ENCODE peak calls at places on chromosomes 13 and 19, in eight cellular contexts. J is fibroblast of lung, X is astrocyte, B is Karpas-422, G is GM23248, D is mesendoderm, P is neural progenitor cell, U is DND-41. Q is an unnamed sample.
A peak's percentile ranks its signal among the peaks of the same experiment; 100 is the strongest.

GRCh38 chr13:97237388-97237787 is 15.3 kb downstream of the MBNL2 start:
- DNase-seq in B (no peak), P (no peak), U (no peak), J (no peak), G (no peak), D (no peak), X (no peak), Q (no peak)

GRCh38 chr13:82797876-82798275 is 1084.4 kb downstream of the SLITRK1 start:
- DNase-seq in P (no peak), J (no peak), X (no peak), G (no peak), D (no peak), B (no peak), U (no peak), Q (no peak)

GRCh38 chr19:40717325-40717879 is 490 bp downstream of the ITPKC start:
- DNase-seq in G (no peak), B (no peak), J (peak; percentile 21), X (no peak), U (no peak), D (no peak), P (no peak), Q (no peak)

GRCh38 chr13:24282256-24282655 is 27.1 kb upstream of the C1QTNF9 start:
- DNase-seq in P (no peak), D (no peak), X (no peak), J (no peak), G (no peak), B (no peak), U (no peak), Q (no peak)

GRCh38 chr13:18964942-18965341 is 216.7 kb downstream of the TUBA3C start:
- DNase-seq in B (no peak), X (no peak), U (no peak), G (no peak), P (no peak), J (no peak), D (no peak), Q (no peak)

GRCh38 chr19:17777840-17778620 is 16.9 kb upstream of the B3GNT3 start:
- DNase-seq in G (peak; percentile 69), D (peak; percentile 92), P (peak; percentile 84), B (peak; percentile 93), X (no peak), J (no peak), U (peak; percentile 58), Q (no peak)

GRCh38 chr13:32246468-32246867 is 68.7 kb downstream of the ZAR1L start:
- DNase-seq in J (peak; percentile 76), D (peak; percentile 95), G (peak; percentile 81), B (peak; percentile 81), X (peak; percentile 53), P (peak; percentile 83), U (peak; percentile 58), Q (peak; percentile 37)

GRCh38 chr13:21139374-21139773 is 37.0 kb downstream of the SKA3 start:
- DNase-seq in B (no peak), G (no peak), X (no peak), P (no peak), J (no peak), U (no peak), D (no peak), Q (no peak)

GRCh38 chr13:49789961-49790360 is 2.5 kb downstream of the KPNA3 start:
- DNase-seq in B (no peak), U (no peak), J (no peak), P (no peak), D (no peak), X (no peak), G (no peak), Q (no peak)

GRCh38 chr13:106095406-106095805 is 440.1 kb downstream of the EFNB2 start:
- DNase-seq in P (no peak), G (no peak), X (no peak), J (no peak), U (no peak), B (no peak), D (no peak), Q (no peak)

GRCh38 chr19:38508507-38508906 is 75.0 kb downstream of the RYR1 start:
- DNase-seq in D (no peak), B (no peak), G (no peak), P (no peak), X (no peak), U (no peak), J (no peak), Q (no peak)

GRCh38 chr13:30872685-30873443 is 33.2 kb upstream of the MEDAG start:
- DNase-seq in X (peak; percentile 93), G (peak; percentile 95), D (peak; percentile 95), B (no peak), U (no peak), P (peak; percentile 66), J (peak; percentile 84), Q (no peak)

GRCh38 chr13:32837973-32838940 is 178.0 kb upstream of the KL start:
- DNase-seq in X (no peak), J (no peak), B (no peak), P (peak; percentile 19), G (no peak), U (no peak), D (no peak), Q (no peak)

GRCh38 chr19:55080915-55081772 is 5.5 kb downstream of the EPS8L1 start:
- DNase-seq in B (peak; percentile 78), U (no peak), P (peak; percentile 85), G (peak; percentile 58), D (peak; percentile 94), J (peak; percentile 53), X (peak; percentile 12), Q (no peak)

GRCh38 chr13:98033277-98034247 is 80.1 kb downstream of the IPO5 start:
- DNase-seq in G (peak; percentile 86), D (peak; percentile 74), U (peak; percentile 16), J (peak; percentile 61), X (peak; percentile 25), B (no peak), P (peak; percentile 42), Q (no peak)

GRCh38 chr19:11479470-11480080 is 1.3 kb downstream of the ELAVL3 start:
- DNase-seq in J (no peak), D (peak; percentile 78), P (peak; percentile 85), X (no peak), G (peak; percentile 42), B (no peak), U (no peak), Q (no peak)

GRCh38 chr19:55579766-55580621 is 654 bp downstream of the ZNF579 start:
- DNase-seq in J (peak; percentile 49), G (peak; percentile 44), U (peak; percentile 57), B (peak; percentile 71), X (no peak), P (peak; percentile 56), D (peak; percentile 63), Q (no peak)

DNA sequence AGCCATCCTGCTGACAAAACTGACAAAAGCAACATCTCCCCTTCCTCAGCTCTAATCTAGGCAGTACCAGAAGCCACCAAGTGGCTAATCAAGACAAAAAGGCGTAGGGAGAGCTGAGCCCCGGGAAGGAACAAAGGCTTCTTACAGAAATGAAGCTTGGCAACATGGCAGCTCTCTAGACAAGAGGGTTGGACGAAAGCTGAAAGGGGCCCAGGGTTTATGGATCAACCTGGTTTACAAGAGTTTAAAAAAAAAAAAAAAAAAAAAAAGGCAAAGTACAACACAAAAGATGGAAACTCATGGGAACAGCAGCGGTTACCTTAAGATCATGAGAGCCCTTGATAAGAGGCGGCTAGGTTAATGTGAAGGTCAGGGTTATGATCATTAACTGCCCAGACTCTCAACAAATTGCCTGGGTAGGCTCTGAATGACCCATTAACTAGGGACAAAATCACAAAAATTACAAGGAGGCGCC is 14.0 kb downstream of the ZC3H4 start:
- DNase-seq in D (peak; percentile 41), B (no peak), U (no peak), P (peak; percentile 65), G (no peak), X (no peak), J (no peak), Q (no peak)
- H3K79me2 ChIP-seq in D (peaks cover 73% of the 10 kb centered on the region), B (peaks cover 90% of the 10 kb centered on the region), U (peaks cover 99% of the 10 kb centered on the region), P (peaks cover 100% of the 10 kb centered on the region), G (peaks cover 100% of the 10 kb centered on the region), X (peaks cover 99% of the 10 kb centered on the region), J (peaks cover 89% of the 10 kb centered on the region), Q (peaks cover 91% of the 10 kb centered on the region)

GRCh38 chr19:44757057-44757734 is 8.7 kb downstream of the BCL3 start:
- DNase-seq in B (no peak), U (no peak), D (no peak), J (peak; percentile 76), G (no peak), X (peak; percentile 72), P (peak; percentile 66), Q (no peak)
- H3K4me2 ChIP-seq in B (no peak overlapping the region), U (no peak overlapping the region), D (peak overlapping the region; percentile 93), J (peak overlapping the region; percentile 87), G (no peak overlapping the region), X (peak overlapping the region; percentile 90), P (peak overlapping the region; percentile 93), Q (no peak overlapping the region)

DNA sequence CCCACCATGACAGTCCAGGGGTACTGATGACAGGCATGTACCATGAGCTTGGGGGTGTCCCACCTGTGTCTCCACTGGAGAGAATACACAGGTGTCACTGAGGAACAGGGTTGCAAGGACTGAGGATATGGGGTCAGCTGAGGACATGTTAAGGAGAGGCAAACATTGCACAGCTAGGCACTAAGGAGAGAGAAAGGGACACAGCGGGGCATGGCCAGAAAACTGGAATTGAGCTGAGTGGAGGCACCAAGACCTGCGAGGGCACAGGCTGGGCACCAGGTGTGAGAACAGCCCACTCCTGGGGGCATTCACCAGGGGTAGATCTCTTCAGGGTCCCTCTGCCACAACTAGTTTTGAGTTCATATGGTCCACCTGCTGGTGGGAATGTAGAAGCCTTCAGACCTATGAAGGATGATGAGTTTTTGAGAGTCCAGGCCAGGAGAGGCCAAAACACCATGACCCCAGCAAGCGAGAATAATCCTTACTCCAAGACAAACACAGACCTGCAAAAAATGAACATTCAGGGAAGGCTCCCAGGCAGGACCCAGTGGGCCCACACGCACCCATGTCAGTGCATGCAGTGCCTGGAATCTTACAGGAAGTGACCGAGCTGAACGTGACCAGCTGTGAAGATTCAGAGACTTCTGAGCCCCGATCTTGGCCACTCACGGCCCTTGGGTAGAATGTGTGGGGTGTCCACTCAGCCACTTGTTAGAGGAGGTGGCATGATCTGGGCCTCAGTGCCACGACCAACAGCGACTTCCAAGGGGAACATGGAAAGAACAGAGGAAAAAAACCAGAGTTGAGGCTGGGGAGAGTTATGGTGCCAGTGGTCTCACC is 1.4 kb upstream of the ZNF584 start:
- DNase-seq in D (peak; percentile 65), P (peak; percentile 45), B (peak; percentile 76), J (no peak), X (no peak), G (peak; percentile 55), U (no peak), Q (no peak)
- H3K9ac ChIP-seq in D (peak overlapping the region; percentile 95), P (no peak overlapping the region), B (peak overlapping the region; percentile 78), J (peak overlapping the region; percentile 82), X (peak overlapping the region; percentile 86), G (peak overlapping the region; percentile 92), U (peak overlapping the region; percentile 77), Q (no peak overlapping the region)

GRCh38 chr19:43622070-43622469 is 2.6 kb upstream of the ZNF428 start:
- DNase-seq in P (no peak), J (no peak), D (no peak), B (no peak), X (no peak), U (no peak), G (no peak), Q (no peak)

GRCh38 chr19:43619262-43620060 is at the start of gene ZNF428:
- DNase-seq in J (peak; percentile 89), P (peak; percentile 99), B (peak; percentile 98), D (peak; percentile 98), G (peak; percentile 97), X (peak; percentile 76), U (peak; percentile 94), Q (peak; percentile 97)

GRCh38 chr19:43622956-43623355 is 3.5 kb upstream of the ZNF428 start:
- DNase-seq in J (no peak), X (no peak), P (no peak), D (no peak), B (no peak), U (no peak), G (no peak), Q (no peak)

GRCh38 chr19:43618921-43619261 is 538 bp downstream of the ZNF428 start:
- DNase-seq in D (no peak), B (peak; percentile 88), G (peak; percentile 68), J (no peak), X (no peak), U (peak; percentile 82), P (no peak), Q (peak; percentile 61)

GRCh38 chr19:43620061-43621001 is 902 bp upstream of the ZNF428 start:
- DNase-seq in U (no peak), X (no peak), P (no peak), G (no peak), B (peak; percentile 56), D (no peak), J (no peak), Q (no peak)
- H3K79me2 ChIP-seq in U (peaks cover 43% of the 10 kb centered on the region), X (peaks cover 45% of the 10 kb centered on the region), P (peaks cover 50% of the 10 kb centered on the region), G (peaks cover 50% of the 10 kb centered on the region), B (peaks cover 48% of the 10 kb centered on the region), D (no peaks in the 10 kb centered on the region), J (peaks cover 11% of the 10 kb centered on the region), Q (peaks cover 32% of the 10 kb centered on the region)

Q was measured in MM.1S.